ENCODE peak calls at places on chromosomes 11 and 22, in five cellular contexts. N is activated gamma-delta T cell treated with anti-CD3 and anti-CD28 coated beads, Interleukin-2, amount 50 U/mL, for 16 hours; U is DMS 273 treated with DMSO at 0.1 percent for 48 hours; Z is Daoy; D is type B pancreatic cell. R is an unnamed sample.

GRCh38 chr22:40499187-40499753 is 128.9 kb downstream of the SGSM3 start:
- DNase-seq in Z (peak), U (no peak), D (no peak), N (no peak), R (no peak)

GRCh38 chr11:19245351-19245750 is 4.6 kb upstream of the E2F8 start:
- DNase-seq in N (no peak), U (no peak), D (no peak), Z (no peak), R (no peak)

GRCh38 chr11:108973402-108974119 is 308.7 kb downstream of the DDX10 start:
- DNase-seq in N (no peak), U (no peak), D (no peak), Z (peak), R (no peak)

GRCh38 chr22:49897015-49897684 is 21.1 kb downstream of the ALG12 start:
- DNase-seq in U (no peak), D (no peak), Z (no peak), N (no peak), R (no peak)

GRCh38 chr11:62694455-62695167 is 5.3 kb upstream of the LRRN4CL start:
- DNase-seq in U (peak), N (peak), D (no peak), Z (peak), R (no peak)

GRCh38 chr22:40582063-40582462 is 54.5 kb downstream of the MRTFA start:
- DNase-seq in D (no peak), N (no peak), U (no peak), Z (no peak), R (no peak)

GRCh38 chr11:10324474-10324873 is 19.6 kb downstream of the ADM start:
- DNase-seq in D (no peak), U (no peak), N (no peak), Z (no peak), R (no peak)

GRCh38 chr22:50641696-50642607 is 14.0 kb upstream of the ARSA start:
- DNase-seq in Z (no peak), N (no peak), D (peak), U (peak), R (no peak)

GRCh38 chr11:9982796-9983579 is 311.0 kb downstream of the SBF2 start:
- DNase-seq in D (no peak), Z (peak), U (no peak), N (no peak), R (no peak)

GRCh38 chr11:60130496-60130895 is 42.0 kb downstream of the MS4A2 start:
- DNase-seq in N (no peak), U (no peak), D (no peak), Z (peak), R (no peak)

GRCh38 chr11:2800655-2801531 is 84.7 kb downstream of the CDKN1C start:
- DNase-seq in N (no peak), Z (no peak), U (no peak), D (peak), R (peak)

GRCh38 chr22:43185860-43186261 is 1.1 kb downstream of the TTLL12 start:
- DNase-seq in D (no peak), N (no peak), U (no peak), Z (peak), R (no peak)

GRCh38 chr11:78560826-78561484 is 13.7 kb downstream of the NARS2 start:
- DNase-seq in N (no peak), Z (no peak), U (no peak), D (no peak), R (no peak)

GRCh38 chr22:42473484-42474193 is 41.4 kb upstream of the NFAM1 start:
- DNase-seq in N (no peak), Z (peak), U (peak), D (no peak), R (no peak)

GRCh38 chr11:76962583-76963416 is 71.4 kb upstream of the B3GNT6 start:
- DNase-seq in Z (no peak), D (no peak), N (no peak), U (no peak), R (no peak)

GRCh38 chr22:35684270-35684700 is 33.4 kb upstream of the APOL5 start:
- DNase-seq in Z (peak), U (no peak), N (no peak), D (no peak), R (no peak)

GRCh38 chr11:8023831-8024555 is 36.9 kb downstream of the EIF3F start:
- DNase-seq in Z (no peak), D (no peak), U (no peak), N (no peak), R (peak)

GRCh38 chr22:28977481-28977971 is 84.1 kb downstream of the C22orf31 start:
- DNase-seq in U (no peak), D (no peak), Z (peak), N (no peak), R (no peak)

GRCh38 chr22:38489142-38489541 is 17.0 kb downstream of the DDX17 start:
- DNase-seq in U (no peak), N (no peak), D (no peak), Z (no peak), R (no peak)

GRCh38 chr11:75387742-75388294 is 11.5 kb upstream of the RPS3 start:
- DNase-seq in N (no peak), U (no peak), D (no peak), Z (no peak), R (no peak)

GRCh38 chr11:116376547-116376946 is 396.2 kb downstream of the BUD13 start:
- DNase-seq in N (no peak), D (no peak), U (no peak), Z (no peak), R (peak)

GRCh38 chr11:128830290-128830813 is 36.7 kb downstream of the KCNJ1 start:
- DNase-seq in U (no peak), Z (no peak), N (no peak), D (no peak), R (no peak)

GRCh38 chr11:63489879-63490278 is 1.1 kb downstream of the PLAAT5 start:
- DNase-seq in N (no peak), U (no peak), D (no peak), Z (no peak), R (no peak)

GRCh38 chr11:11035331-11035730 is 177.5 kb upstream of the ZBED5 start:
- DNase-seq in U (no peak), Z (no peak), N (no peak), D (no peak), R (no peak)

GRCh38 chr11:832529-833113 is at the start of gene CD151:
- DNase-seq in N (no peak), D (no peak), U (no peak), Z (peak), R (no peak)

GRCh38 chr11:97201743-97202612 is 812.2 kb downstream of the JRKL start:
- DNase-seq in U (peak), D (no peak), N (no peak), Z (no peak), R (no peak)

GRCh38 chr11:8237453-8237852 is 26.2 kb downstream of the LMO1 start:
- DNase-seq in Z (no peak), U (no peak), N (no peak), D (no peak), R (no peak)

GRCh38 chr11:87573708-87574107 is 536.0 kb downstream of the TMEM135 start:
- DNase-seq in N (no peak), U (no peak), D (no peak), Z (no peak), R (no peak)

GRCh38 chr22:42841444-42841843 is 15.6 kb downstream of the ARFGAP3 start:
- DNase-seq in U (no peak), Z (no peak), D (no peak), N (no peak), R (no peak)

GRCh38 chr22:42561856-42562255 is 8.1 kb downstream of the SERHL2 start:
- DNase-seq in N (no peak), D (no peak), U (no peak), Z (no peak), R (no peak)

GRCh38 chr11:80900265-80900664 is 1459.4 kb upstream of the TENM4 start:
- DNase-seq in D (no peak), Z (no peak), N (no peak), U (no peak), R (no peak)

GRCh38 chr11:2310786-2311455 is 9.1 kb downstream of the TSPAN32 start:
- DNase-seq in Z (no peak), U (no peak), D (no peak), N (no peak), R (no peak)

GRCh38 chr11:57410287-57410686 is 16.6 kb downstream of the SLC43A3 start:
- DNase-seq in U (no peak), D (no peak), Z (no peak), N (no peak), R (no peak)

GRCh38 chr11:113992459-113993105 is 17.7 kb downstream of the HTR3A start:
- DNase-seq in N (no peak), D (no peak), U (no peak), Z (no peak), R (no peak)

GRCh38 chr11:114076974-114077373 is 17.5 kb downstream of the ZBTB16 start:
- DNase-seq in D (no peak), U (no peak), Z (no peak), N (no peak), R (no peak)

GRCh38 chr22:26590525-26590858 is 560 bp upstream of the TPST2 start:
- DNase-seq in D (no peak), U (no peak), N (no peak), Z (no peak), R (no peak)

R was measured in mesenteric fat pad.